ENCODE peak calls at places on chromosome 11, in seven cellular contexts. A is cardiac fibroblast; E is AG04450; G is naive thymus-derived CD4-positive, alpha-beta T cell; Y is ovary; J is sigmoid colon; R is mesendoderm. Z is an unnamed sample.

GRCh38 chr11:81975261-81975900 is 758.3 kb downstream of the FAM181B start:
- DNase-seq in G (no peak), J (no peak), E (no peak), A (no peak), R (no peak), Y (no peak), Z (no peak)

GRCh38 chr11:2444301-2445106 is at the start of the genes KCNQ1 and TRPM5:
- DNase-seq in A (no peak), R (peak; percentile 37), J (no peak), E (no peak), G (peak; percentile 79), Y (no peak), Z (no peak)

GRCh38 chr11:134521001-134521400 is 109.0 kb upstream of the B3GAT1 start:
- DNase-seq in R (no peak), Y (no peak), A (no peak), G (no peak), J (no peak), E (no peak), Z (no peak)

GRCh38 chr11:70735976-70736375 is 337.6 kb downstream of the CTTN start:
- DNase-seq in A (no peak), G (no peak), R (no peak), E (no peak), J (no peak), Y (no peak), Z (no peak)

GRCh38 chr11:12502950-12503579 is 125.7 kb downstream of the PARVA start:
- DNase-seq in A (peak; percentile 29), E (no peak), J (no peak), G (no peak), Y (no peak), R (peak; percentile 47), Z (no peak)

GRCh38 chr11:3665336-3666022 is 5.7 kb downstream of the CHRNA10 start:
- DNase-seq in G (no peak), E (no peak), R (peak; percentile 27), J (no peak), Y (no peak), A (no peak), Z (no peak)

GRCh38 chr11:57460756-57461749 is 725 bp downstream of the RTN4RL2 start:
- DNase-seq in G (no peak), E (no peak), A (no peak), Y (no peak), R (peak; percentile 75), J (no peak), Z (no peak)

GRCh38 chr11:27300974-27301373 is 62.0 kb downstream of the CCDC34 start:
- DNase-seq in R (no peak), G (no peak), E (no peak), J (no peak), Y (no peak), A (no peak), Z (no peak)

GRCh38 chr11:128342511-128343133 is 244.7 kb downstream of the ETS1 start:
- DNase-seq in E (no peak), G (no peak), R (peak; percentile 40), Y (no peak), A (peak; percentile 77), J (peak; percentile 72), Z (peak; percentile 66)

GRCh38 chr11:92845390-92846185 is 123.9 kb upstream of the MTNR1B start:
- DNase-seq in J (no peak), A (no peak), E (no peak), Y (no peak), G (no peak), R (peak; percentile 54), Z (no peak)

GRCh38 chr11:134360050-134360835 is 28.5 kb downstream of the GLB1L2 start:
- DNase-seq in A (peak; percentile 61), J (peak; percentile 82), G (peak; percentile 64), E (no peak), Y (peak; percentile 54), R (peak; percentile 92), Z (peak; percentile 4)

GRCh38 chr11:9568854-9569587 is 4.4 kb upstream of the WEE1 start:
- DNase-seq in R (peak; percentile 97), Y (peak; percentile 56), G (no peak), A (peak; percentile 95), E (peak; percentile 58), J (peak; percentile 83), Z (peak; percentile 71)

GRCh38 chr11:134033696-134034491 is 35.0 kb upstream of the JAM3 start:
- DNase-seq in G (peak; percentile 60), J (peak; percentile 95), E (peak; percentile 74), Y (peak; percentile 86), A (peak; percentile 88), R (peak; percentile 98), Z (peak; percentile 48)

GRCh38 chr11:69634590-69634989 is 6.4 kb upstream of the CCND1 start:
- DNase-seq in E (no peak), Y (no peak), R (no peak), A (no peak), J (peak; percentile 40), G (no peak), Z (no peak)

GRCh38 chr11:69635210-69635609 is 5.7 kb upstream of the CCND1 start:
- DNase-seq in E (no peak), J (no peak), R (no peak), Y (no peak), G (no peak), A (no peak), Z (no peak)

GRCh38 chr11:69636512-69636866 is 4.5 kb upstream of the CCND1 start:
- DNase-seq in J (peak; percentile 82), Y (peak; percentile 59), G (no peak), A (peak; percentile 93), R (peak; percentile 90), E (peak; percentile 86), Z (peak; percentile 61)

GRCh38 chr11:69636870-69637600 is 3.9 kb upstream of the CCND1 start:
- DNase-seq in A (no peak), J (no peak), G (no peak), E (no peak), R (no peak), Y (no peak), Z (no peak)

GRCh38 chr11:69635804-69636511 is 5.0 kb upstream of the CCND1 start:
- DNase-seq in E (no peak), R (no peak), G (no peak), A (no peak), J (no peak), Y (no peak), Z (no peak)
- H3K4me3 ChIP-seq in E (peak overlapping the region; percentile 47), R (no peak overlapping the region), G (no peak overlapping the region), A (peak overlapping the region; percentile 22), J (peak overlapping the region; percentile 45), Y (peak overlapping the region; percentile 3), Z (peak overlapping the region; percentile 36)

DNA sequence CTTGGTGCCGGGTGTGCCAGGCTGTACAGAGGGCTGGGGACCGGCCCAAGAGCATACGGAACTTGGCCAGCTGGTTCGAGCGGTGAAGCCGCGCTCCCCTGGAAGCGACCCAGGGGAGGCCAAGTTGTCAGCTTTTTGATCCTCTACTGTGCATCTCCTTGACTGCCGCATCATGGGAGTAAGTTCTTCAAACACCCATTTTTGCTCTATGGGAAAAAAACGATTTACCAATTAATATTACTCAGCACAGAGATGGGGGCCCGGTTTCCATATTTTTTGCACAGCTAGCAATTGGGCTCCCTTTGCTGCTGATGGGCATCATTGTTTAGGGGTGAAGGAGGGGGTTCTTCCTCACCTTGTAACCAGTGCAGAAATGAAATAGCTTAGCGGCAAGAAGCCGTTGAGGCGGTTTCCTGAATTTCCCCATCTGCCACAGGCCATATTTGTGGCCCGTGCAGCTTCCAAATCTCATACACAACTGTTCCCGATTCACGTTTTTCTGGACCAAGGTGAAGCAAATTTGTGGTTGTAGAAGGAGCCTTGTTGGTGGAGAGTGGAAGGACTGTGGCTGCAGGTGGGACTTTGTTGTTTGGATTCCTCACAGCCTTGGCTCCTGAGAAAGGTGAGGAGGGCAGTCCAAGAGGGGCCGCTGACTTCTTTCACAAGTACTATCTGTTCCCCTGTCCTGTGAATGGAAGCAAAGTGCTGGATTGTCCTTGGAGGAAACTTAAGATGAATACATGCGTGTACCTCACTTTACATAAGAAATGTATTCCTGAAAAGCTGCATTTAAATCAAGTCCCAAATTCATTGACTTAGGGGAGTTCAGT is 2.1 kb downstream of the FUT4 start:
- DNase-seq in Y (no peak), R (no peak), J (no peak), A (no peak), E (no peak), G (no peak), Z (no peak)
- H3K4me3 ChIP-seq in Y (peak overlapping the region; percentile 69), R (no peak overlapping the region), J (peak overlapping the region; percentile 79), A (peak overlapping the region; percentile 57), E (peak overlapping the region; percentile 60), G (peak overlapping the region; percentile 17), Z (peak overlapping the region; percentile 59)

GRCh38 chr11:47607380-47607779 is 13.2 kb upstream of the C1QTNF4 start:
- DNase-seq in G (no peak), A (peak; percentile 94), Y (no peak), E (peak; percentile 84), R (no peak), J (no peak), Z (peak; percentile 96)
- H3K4me3 ChIP-seq in G (no peak overlapping the region), A (no peak overlapping the region), Y (no peak overlapping the region), E (no peak overlapping the region), R (no peak overlapping the region), J (no peak overlapping the region), Z (no peak overlapping the region)

DNA sequence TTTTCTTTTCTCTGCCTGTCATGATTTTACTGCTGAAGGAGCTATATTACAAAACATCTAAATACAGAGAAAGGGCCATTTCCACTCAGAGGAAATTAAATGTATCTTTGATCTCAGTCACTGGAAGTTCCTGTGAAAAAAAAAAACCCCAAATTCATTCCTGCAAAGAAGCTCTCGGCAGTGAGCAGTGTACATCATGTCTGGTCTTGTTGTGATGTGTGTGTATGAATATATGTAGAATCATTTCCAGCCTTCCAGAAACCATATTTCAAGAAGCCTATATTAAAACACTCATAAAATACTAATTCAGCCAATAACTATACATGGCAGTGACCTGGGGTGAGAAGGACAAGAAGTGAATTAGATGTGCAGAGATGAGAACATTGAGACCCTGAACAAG is 393.2 kb upstream of the TENM4 start:
- DNase-seq in A (no peak), Y (no peak), G (no peak), J (no peak), E (no peak), R (no peak), Z (no peak)
- H3K4me3 ChIP-seq in A (no peak overlapping the region), Y (no peak overlapping the region), G (no peak overlapping the region), J (no peak overlapping the region), E (no peak overlapping the region), R (no peak overlapping the region), Z (no peak overlapping the region)

GRCh38 chr11:18707811-18708340 is 9.3 kb downstream of the TMEM86A start:
- DNase-seq in E (no peak), A (no peak), J (no peak), G (no peak), Y (no peak), R (no peak), Z (no peak)

GRCh38 chr11:18709414-18709813 is 10.8 kb downstream of the TMEM86A start:
- DNase-seq in E (no peak), J (no peak), R (no peak), G (no peak), A (no peak), Y (no peak), Z (no peak)

GRCh38 chr11:18714443-18714780 is 11.6 kb downstream of the IGSF22 start:
- DNase-seq in E (no peak), G (no peak), J (no peak), Y (no peak), A (no peak), R (no peak), Z (no peak)

GRCh38 chr11:18713646-18714442 is 12.1 kb downstream of the IGSF22 start:
- DNase-seq in G (no peak), E (no peak), A (no peak), J (peak; percentile 54), Y (no peak), R (no peak), Z (no peak)

DNA sequence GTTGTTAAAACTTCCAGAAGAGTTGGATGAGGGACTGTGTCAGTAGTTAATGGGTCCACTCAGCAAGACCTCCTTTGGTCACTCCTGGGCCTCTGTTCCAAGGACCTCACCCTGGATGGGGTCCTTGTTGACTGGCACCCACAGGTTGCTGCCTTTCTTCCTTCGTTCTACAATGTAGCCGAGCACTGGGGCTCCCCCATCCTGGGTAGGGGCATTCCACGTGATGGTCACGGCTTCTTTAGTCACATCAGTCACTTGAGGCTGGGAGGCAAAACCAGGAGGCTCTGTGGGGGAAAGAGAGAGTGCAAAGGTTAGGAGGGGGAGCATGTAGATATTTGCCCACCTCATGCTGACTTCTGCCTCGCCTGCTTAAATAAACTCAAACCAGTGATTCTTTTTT is 12.0 kb downstream of the TMEM86A start:
- DNase-seq in G (no peak), J (no peak), A (no peak), Y (no peak), E (no peak), R (no peak), Z (no peak)
- H3K4me3 ChIP-seq in G (no peak overlapping the region), J (no peak overlapping the region), A (no peak overlapping the region), Y (no peak overlapping the region), E (no peak overlapping the region), R (no peak overlapping the region), Z (no peak overlapping the region)